ENCODE peak calls at places on chromosomes 1 and 21, in four cellular contexts. One of them, this sample, is unnamed.

GRCh38 chr1:165666152-165666551 is 32.2 kb downstream of the ALDH9A1 start:
- DNase-seq in transverse colon: no peak
- DNase-seq in heart left ventricle: no peak
- DNase-seq in mammary epithelial cell: no peak
- DNase-seq in this sample: no peak

GRCh38 chr1:236619398-236619797 is 15.1 kb upstream of the HEATR1 start:
- DNase-seq in mammary epithelial cell: no peak
- DNase-seq in transverse colon: no peak
- DNase-seq in heart left ventricle: no peak
- DNase-seq in this sample: no peak

GRCh38 chr1:163205513-163205912 is 2.8 kb upstream of the RGS5 start:
- DNase-seq in transverse colon: no peak
- DNase-seq in mammary epithelial cell: peak
- DNase-seq in heart left ventricle: no peak
- DNase-seq in this sample: no peak

GRCh38 chr21:30942192-30942591 is 60.8 kb upstream of the KRTAP11-1 start:
- DNase-seq in heart left ventricle: no peak
- DNase-seq in mammary epithelial cell: no peak
- DNase-seq in transverse colon: no peak
- DNase-seq in this sample: no peak

GRCh38 chr1:81259620-81260411 is 540.9 kb upstream of the ADGRL2 start:
- DNase-seq in mammary epithelial cell: no peak
- DNase-seq in heart left ventricle: no peak
- DNase-seq in transverse colon: no peak
- DNase-seq in this sample: no peak

GRCh38 chr1:197024460-197024859 is 42.6 kb downstream of the F13B start:
- DNase-seq in mammary epithelial cell: no peak
- DNase-seq in heart left ventricle: no peak
- DNase-seq in transverse colon: no peak
- DNase-seq in this sample: no peak

GRCh38 chr1:35178874-35179380 is 14.0 kb downstream of the SFPQ start:
- DNase-seq in transverse colon: no peak
- DNase-seq in mammary epithelial cell: no peak
- DNase-seq in heart left ventricle: no peak
- DNase-seq in this sample: no peak

GRCh38 chr1:68111804-68112436 is 61.5 kb upstream of the DIRAS3 start:
- DNase-seq in mammary epithelial cell: peak
- DNase-seq in heart left ventricle: peak
- DNase-seq in transverse colon: peak
- DNase-seq in this sample: no peak

DNA sequence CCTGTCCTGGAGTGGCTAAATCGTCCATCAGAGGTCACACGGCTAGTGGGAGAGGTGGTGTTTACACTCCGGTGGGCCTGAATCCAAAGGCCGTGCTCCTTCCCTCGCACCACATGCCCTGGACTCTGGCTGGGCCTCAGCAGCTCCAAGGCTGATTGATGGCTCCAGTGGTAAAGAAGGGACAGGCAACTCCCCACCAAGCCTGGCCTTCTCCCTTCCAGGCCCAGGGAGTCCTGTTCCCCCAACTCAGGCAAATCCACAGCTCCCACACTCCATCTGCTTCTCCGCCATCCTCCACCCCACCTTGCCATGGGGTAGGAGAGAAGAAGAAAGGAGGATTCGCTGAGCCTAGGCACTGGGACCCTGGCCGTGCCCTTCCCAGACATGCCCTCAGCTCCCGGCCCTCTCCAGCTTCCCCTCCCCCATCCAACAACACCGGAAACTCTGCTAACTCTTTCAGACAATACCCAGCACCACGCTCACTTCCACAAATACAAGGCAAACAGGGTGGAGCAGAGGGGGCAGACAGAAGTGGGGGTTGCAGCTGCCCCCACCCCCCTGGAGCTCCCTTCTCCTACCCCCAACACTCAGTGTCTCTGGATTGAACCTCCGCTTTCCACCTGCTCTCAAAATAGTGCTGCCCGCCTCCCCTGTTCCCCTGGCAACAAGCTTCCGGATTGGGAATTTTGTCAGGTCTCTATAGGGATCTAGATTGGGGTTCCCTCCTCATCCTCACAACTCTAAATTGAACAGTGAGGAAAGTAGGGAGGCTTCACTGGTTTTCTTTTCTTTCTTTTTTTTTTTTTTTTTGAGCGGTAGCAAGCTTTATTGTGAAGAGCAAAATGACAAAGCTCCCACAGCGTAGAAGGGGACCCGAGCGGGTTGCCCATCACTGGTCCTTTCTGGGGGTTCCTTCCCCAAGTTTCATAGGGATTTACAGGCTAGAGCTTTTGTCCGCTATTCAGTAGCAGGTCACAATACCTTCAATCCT is 10.6 kb downstream of the ARHGEF2 start:
- DNase-seq in transverse colon: no peak
- DNase-seq in mammary epithelial cell: no peak
- DNase-seq in heart left ventricle: peak
- DNase-seq in this sample: no peak
- H3K27ac ChIP-seq in transverse colon: peak
- H3K27ac ChIP-seq in mammary epithelial cell: no peak
- H3K27ac ChIP-seq in heart left ventricle: peak
- H3K27ac ChIP-seq in this sample: peak

DNA sequence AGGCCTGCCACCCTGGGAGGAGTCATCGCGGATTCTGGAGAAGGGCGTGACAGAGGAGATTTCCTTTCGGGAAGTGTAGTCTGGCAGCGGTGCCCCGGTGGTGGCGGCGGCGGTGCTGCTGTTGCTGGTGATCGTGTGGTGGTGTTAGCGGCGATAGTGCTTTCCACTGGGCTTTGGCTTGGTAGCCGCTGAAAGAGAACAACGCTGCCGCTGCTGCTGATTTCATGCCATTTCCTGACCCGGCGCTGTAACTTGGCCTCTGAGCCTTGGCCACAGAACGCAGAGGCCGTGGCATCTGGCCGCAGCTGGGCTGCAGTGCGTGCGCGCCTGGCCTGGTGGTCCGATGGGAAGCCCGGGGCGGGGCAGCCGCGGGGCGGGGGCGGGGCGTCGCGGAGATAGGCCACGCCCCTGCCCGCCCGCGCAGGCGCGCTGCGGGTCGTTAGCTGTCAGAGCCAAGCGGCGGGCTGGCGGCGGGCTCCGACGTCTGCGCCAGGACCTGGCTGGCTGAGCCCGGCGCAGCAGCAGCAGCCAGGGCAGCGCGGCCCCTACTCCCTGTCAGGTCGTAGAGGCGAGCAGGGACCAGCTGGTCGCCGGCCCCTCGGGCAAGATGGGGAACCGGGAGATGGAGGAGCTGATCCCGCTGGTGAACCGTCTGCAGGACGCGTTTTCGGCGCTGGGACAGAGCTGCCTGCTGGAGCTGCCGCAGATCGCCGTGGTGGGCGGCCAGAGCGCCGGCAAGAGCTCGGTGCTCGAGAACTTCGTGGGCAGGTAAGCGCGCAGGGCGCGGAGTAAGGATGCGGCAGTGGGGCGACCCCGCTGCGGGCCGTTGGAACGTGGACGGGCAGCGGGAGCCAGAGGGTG is at the start of gene DNM3:
- DNase-seq in heart left ventricle: peak
- DNase-seq in mammary epithelial cell: peak
- DNase-seq in transverse colon: peak
- DNase-seq in this sample: peak
- H3K27ac ChIP-seq in heart left ventricle: peak
- H3K27ac ChIP-seq in mammary epithelial cell: peak
- H3K27ac ChIP-seq in transverse colon: peak
- H3K27ac ChIP-seq in this sample: no peak

GRCh38 chr1:228143480-228144212 is 3.6 kb downstream of the GUK1 start:
- DNase-seq in mammary epithelial cell: no peak
- DNase-seq in transverse colon: no peak
- DNase-seq in heart left ventricle: no peak
- DNase-seq in this sample: no peak

GRCh38 chr1:228141082-228141870 is 1.2 kb downstream of the GUK1 start:
- DNase-seq in heart left ventricle: peak
- DNase-seq in transverse colon: peak
- DNase-seq in mammary epithelial cell: peak
- DNase-seq in this sample: no peak

GRCh38 chr1:228141871-228142615 is 2.0 kb downstream of the GUK1 start:
- DNase-seq in transverse colon: no peak
- DNase-seq in heart left ventricle: peak
- DNase-seq in mammary epithelial cell: peak
- DNase-seq in this sample: no peak

GRCh38 chr1:228144213-228145049 is 4.4 kb downstream of the GUK1 start:
- DNase-seq in transverse colon: no peak
- DNase-seq in heart left ventricle: no peak
- DNase-seq in mammary epithelial cell: no peak
- DNase-seq in this sample: no peak

GRCh38 chr1:228142616-228143203 is 2.6 kb downstream of the GUK1 start:
- DNase-seq in transverse colon: no peak
- DNase-seq in mammary epithelial cell: no peak
- DNase-seq in heart left ventricle: no peak
- DNase-seq in this sample: no peak
- H3K27ac ChIP-seq in transverse colon: no peak
- H3K27ac ChIP-seq in mammary epithelial cell: peak
- H3K27ac ChIP-seq in heart left ventricle: peak
- H3K27ac ChIP-seq in this sample: no peak

GRCh38 chr21:36803051-36803709 is 104.3 kb downstream of the SIM2 start:
- DNase-seq in mammary epithelial cell: no peak
- DNase-seq in transverse colon: no peak
- DNase-seq in heart left ventricle: no peak
- DNase-seq in this sample: no peak
- H3K27ac ChIP-seq in mammary epithelial cell: no peak
- H3K27ac ChIP-seq in transverse colon: no peak
- H3K27ac ChIP-seq in heart left ventricle: no peak
- H3K27ac ChIP-seq in this sample: no peak

DNA sequence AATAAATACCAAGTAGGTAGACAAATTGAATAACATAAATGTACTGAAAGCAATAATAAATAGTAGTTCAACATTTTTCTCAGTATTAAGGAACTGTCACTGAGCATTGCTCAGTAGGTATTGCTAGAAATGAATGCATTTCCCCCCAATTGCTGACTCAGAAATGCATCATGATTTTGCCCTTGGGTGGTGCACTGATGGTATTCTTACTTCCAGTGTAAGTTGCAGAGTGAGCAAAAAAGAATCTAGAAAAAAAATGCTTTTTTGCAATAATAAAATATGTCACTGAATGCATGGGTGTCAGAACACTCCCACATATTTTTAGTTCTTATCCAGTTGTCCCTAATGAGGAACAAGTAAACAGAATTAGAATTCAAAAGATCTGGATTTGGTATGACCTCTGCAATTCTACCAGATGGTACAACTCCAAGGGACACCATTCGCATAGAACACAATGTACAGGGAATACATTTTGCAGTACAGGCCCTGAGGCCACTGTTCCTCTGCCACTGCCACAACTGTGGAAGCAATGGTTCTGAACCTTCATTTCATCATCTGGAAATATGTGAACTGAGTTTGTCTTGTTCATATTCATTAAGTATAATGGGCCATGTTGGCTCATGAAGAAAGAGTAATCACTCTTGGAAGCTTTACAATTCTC is 78.0 kb downstream of the ATP6V1G3 start:
- DNase-seq in transverse colon: no peak
- DNase-seq in mammary epithelial cell: peak
- DNase-seq in heart left ventricle: no peak
- DNase-seq in this sample: no peak
- H3K27ac ChIP-seq in transverse colon: no peak
- H3K27ac ChIP-seq in mammary epithelial cell: peak
- H3K27ac ChIP-seq in heart left ventricle: no peak
- H3K27ac ChIP-seq in this sample: no peak

This sample was measured in CD4-positive, alpha-beta T cell.